ENCODE peak calls at places on chromosomes 5 and 9, in six cellular contexts. One of them, this sample, is unnamed.
A peak's percentile ranks its signal among the peaks of the same experiment; 100 is the strongest.

GRCh38 chr9:128145951-128146351 is 3.3 kb upstream of the LCN2 start:
- DNase-seq in mammary epithelial cell: no peak
- DNase-seq in right atrium auricular region: no peak
- DNase-seq in cardiac muscle cell: no peak
- DNase-seq in heart left ventricle: no peak
- DNase-seq in left ventricle myocardium inferior: no peak
- DNase-seq in this sample: peak; percentile 41

GRCh38 chr5:32123889-32124676 is 50.0 kb downstream of the GOLPH3 start:
- DNase-seq in cardiac muscle cell: no peak
- DNase-seq in heart left ventricle: no peak
- DNase-seq in left ventricle myocardium inferior: no peak
- DNase-seq in mammary epithelial cell: no peak
- DNase-seq in right atrium auricular region: no peak
- DNase-seq in this sample: no peak

GRCh38 chr9:91929331-91929730 is 20.7 kb downstream of the ROR2 start:
- DNase-seq in cardiac muscle cell: no peak
- DNase-seq in right atrium auricular region: no peak
- DNase-seq in left ventricle myocardium inferior: no peak
- DNase-seq in heart left ventricle: no peak
- DNase-seq in mammary epithelial cell: no peak
- DNase-seq in this sample: no peak

GRCh38 chr5:159518361-159518760 is 188.1 kb upstream of the IL12B start:
- DNase-seq in cardiac muscle cell: no peak
- DNase-seq in mammary epithelial cell: no peak
- DNase-seq in left ventricle myocardium inferior: no peak
- DNase-seq in right atrium auricular region: no peak
- DNase-seq in heart left ventricle: no peak
- DNase-seq in this sample: peak; percentile 69

GRCh38 chr5:135323227-135323626 is 75.8 kb downstream of the MACROH2A1 start:
- DNase-seq in left ventricle myocardium inferior: no peak
- DNase-seq in mammary epithelial cell: no peak
- DNase-seq in right atrium auricular region: no peak
- DNase-seq in cardiac muscle cell: no peak
- DNase-seq in heart left ventricle: no peak
- DNase-seq in this sample: no peak

GRCh38 chr5:139760066-139761056 is 35.2 kb upstream of the PSD2 start:
- DNase-seq in mammary epithelial cell: no peak
- DNase-seq in cardiac muscle cell: no peak
- DNase-seq in left ventricle myocardium inferior: no peak
- DNase-seq in heart left ventricle: no peak
- DNase-seq in right atrium auricular region: no peak
- DNase-seq in this sample: no peak

GRCh38 chr9:105510024-105510423 is 47.9 kb upstream of the FKTN start:
- DNase-seq in right atrium auricular region: no peak
- DNase-seq in left ventricle myocardium inferior: no peak
- DNase-seq in cardiac muscle cell: no peak
- DNase-seq in mammary epithelial cell: peak; percentile 81
- DNase-seq in heart left ventricle: no peak
- DNase-seq in this sample: no peak

GRCh38 chr5:80184235-80185023 is 71.4 kb downstream of the SERINC5 start:
- DNase-seq in left ventricle myocardium inferior: no peak
- DNase-seq in cardiac muscle cell: no peak
- DNase-seq in right atrium auricular region: no peak
- DNase-seq in mammary epithelial cell: no peak
- DNase-seq in heart left ventricle: no peak
- DNase-seq in this sample: peak; percentile 73

GRCh38 chr9:27787941-27788340 is 214.7 kb upstream of the C9orf72 start:
- DNase-seq in right atrium auricular region: no peak
- DNase-seq in cardiac muscle cell: no peak
- DNase-seq in heart left ventricle: no peak
- DNase-seq in mammary epithelial cell: peak; percentile 41
- DNase-seq in left ventricle myocardium inferior: no peak
- DNase-seq in this sample: no peak

GRCh38 chr5:80686757-80687156 is 32.0 kb upstream of the DHFR start:
- DNase-seq in heart left ventricle: no peak
- DNase-seq in cardiac muscle cell: no peak
- DNase-seq in left ventricle myocardium inferior: no peak
- DNase-seq in mammary epithelial cell: no peak
- DNase-seq in right atrium auricular region: no peak
- DNase-seq in this sample: no peak

GRCh38 chr9:127608104-127608966 is 3.7 kb upstream of the STXBP1 start:
- DNase-seq in heart left ventricle: peak; percentile 81
- DNase-seq in right atrium auricular region: no peak
- DNase-seq in cardiac muscle cell: peak; percentile 94
- DNase-seq in mammary epithelial cell: peak; percentile 74
- DNase-seq in left ventricle myocardium inferior: peak; percentile 78
- DNase-seq in this sample: peak; percentile 88

GRCh38 chr5:145680169-145680568 is 155.0 kb downstream of the PRELID2 start:
- DNase-seq in mammary epithelial cell: no peak
- DNase-seq in left ventricle myocardium inferior: no peak
- DNase-seq in cardiac muscle cell: no peak
- DNase-seq in heart left ventricle: no peak
- DNase-seq in right atrium auricular region: no peak
- DNase-seq in this sample: no peak

GRCh38 chr9:133054194-133054890 is 7.4 kb upstream of the CEL start:
- DNase-seq in left ventricle myocardium inferior: peak; percentile 79
- DNase-seq in cardiac muscle cell: no peak
- DNase-seq in heart left ventricle: peak; percentile 56
- DNase-seq in right atrium auricular region: no peak
- DNase-seq in mammary epithelial cell: no peak
- DNase-seq in this sample: peak; percentile 35

GRCh38 chr9:137316012-137316981 is 14.2 kb upstream of the NRARP start:
- DNase-seq in heart left ventricle: peak; percentile 56
- DNase-seq in mammary epithelial cell: peak; percentile 32
- DNase-seq in left ventricle myocardium inferior: peak; percentile 68
- DNase-seq in cardiac muscle cell: peak; percentile 87
- DNase-seq in right atrium auricular region: no peak
- DNase-seq in this sample: no peak

GRCh38 chr5:82151622-82152021 is 126.5 kb downstream of the RPS23 start:
- DNase-seq in left ventricle myocardium inferior: no peak
- DNase-seq in mammary epithelial cell: peak; percentile 3
- DNase-seq in right atrium auricular region: no peak
- DNase-seq in cardiac muscle cell: no peak
- DNase-seq in heart left ventricle: no peak
- DNase-seq in this sample: no peak

GRCh38 chr5:132469380-132470372 is 20.9 kb downstream of the IRF1 start:
- DNase-seq in heart left ventricle: peak; percentile 32
- DNase-seq in cardiac muscle cell: no peak
- DNase-seq in mammary epithelial cell: no peak
- DNase-seq in right atrium auricular region: no peak
- DNase-seq in left ventricle myocardium inferior: no peak
- DNase-seq in this sample: no peak

GRCh38 chr5:95035891-95036675 is 248.8 kb downstream of the MCTP1 start:
- DNase-seq in mammary epithelial cell: no peak
- DNase-seq in left ventricle myocardium inferior: no peak
- DNase-seq in cardiac muscle cell: no peak
- DNase-seq in heart left ventricle: no peak
- DNase-seq in right atrium auricular region: no peak
- DNase-seq in this sample: no peak
- H3K4me3 ChIP-seq in mammary epithelial cell: no peak overlapping the region
- H3K4me3 ChIP-seq in left ventricle myocardium inferior: no peak overlapping the region
- H3K4me3 ChIP-seq in cardiac muscle cell: no peak overlapping the region
- H3K4me3 ChIP-seq in heart left ventricle: no peak overlapping the region
- H3K4me3 ChIP-seq in right atrium auricular region: no peak overlapping the region
- H3K4me3 ChIP-seq in this sample: no peak overlapping the region

GRCh38 chr5:38678079-38678478 is 121.6 kb upstream of the LIFR start:
- DNase-seq in cardiac muscle cell: no peak
- DNase-seq in heart left ventricle: no peak
- DNase-seq in mammary epithelial cell: no peak
- DNase-seq in left ventricle myocardium inferior: no peak
- DNase-seq in right atrium auricular region: no peak
- DNase-seq in this sample: no peak
- H3K36me3 ChIP-seq in cardiac muscle cell: no peaks in the 10 kb centered on the region
- H3K36me3 ChIP-seq in heart left ventricle: no peaks in the 10 kb centered on the region
- H3K36me3 ChIP-seq in mammary epithelial cell: no peaks in the 10 kb centered on the region
- H3K36me3 ChIP-seq in left ventricle myocardium inferior: no peaks in the 10 kb centered on the region
- H3K36me3 ChIP-seq in right atrium auricular region: no peaks in the 10 kb centered on the region
- H3K36me3 ChIP-seq in this sample: no peaks in the 10 kb centered on the region

GRCh38 chr5:180625791-180626660 is 23.4 kb downstream of the FLT4 start:
- DNase-seq in right atrium auricular region: no peak
- DNase-seq in mammary epithelial cell: no peak
- DNase-seq in heart left ventricle: no peak
- DNase-seq in cardiac muscle cell: no peak
- DNase-seq in left ventricle myocardium inferior: no peak
- DNase-seq in this sample: no peak

GRCh38 chr5:180625125-180625790 is 24.1 kb downstream of the FLT4 start:
- DNase-seq in heart left ventricle: no peak
- DNase-seq in mammary epithelial cell: no peak
- DNase-seq in left ventricle myocardium inferior: no peak
- DNase-seq in right atrium auricular region: no peak
- DNase-seq in cardiac muscle cell: no peak
- DNase-seq in this sample: no peak

GRCh38 chr5:180627386-180628120 is 21.8 kb downstream of the FLT4 start:
- DNase-seq in left ventricle myocardium inferior: no peak
- DNase-seq in heart left ventricle: no peak
- DNase-seq in mammary epithelial cell: no peak
- DNase-seq in right atrium auricular region: no peak
- DNase-seq in cardiac muscle cell: no peak
- DNase-seq in this sample: no peak

GRCh38 chr5:180628211-180628610 is 21.2 kb downstream of the FLT4 start:
- DNase-seq in heart left ventricle: no peak
- DNase-seq in cardiac muscle cell: no peak
- DNase-seq in right atrium auricular region: no peak
- DNase-seq in mammary epithelial cell: no peak
- DNase-seq in left ventricle myocardium inferior: no peak
- DNase-seq in this sample: no peak

GRCh38 chr5:180626661-180627385 is 22.6 kb downstream of the FLT4 start:
- DNase-seq in mammary epithelial cell: no peak
- DNase-seq in right atrium auricular region: no peak
- DNase-seq in left ventricle myocardium inferior: no peak
- DNase-seq in heart left ventricle: no peak
- DNase-seq in cardiac muscle cell: no peak
- DNase-seq in this sample: no peak
- H3K4me1 ChIP-seq in mammary epithelial cell: no peaks in the 10 kb centered on the region
- H3K4me1 ChIP-seq in right atrium auricular region: no peaks in the 10 kb centered on the region
- H3K4me1 ChIP-seq in left ventricle myocardium inferior: peaks cover 18% of the 10 kb centered on the region
- H3K4me1 ChIP-seq in heart left ventricle: no peaks in the 10 kb centered on the region
- H3K4me1 ChIP-seq in cardiac muscle cell: peaks cover under 1% of the 10 kb centered on the region
- H3K4me1 ChIP-seq in this sample: peaks cover 4% of the 10 kb centered on the region

GRCh38 chr5:169178269-169178668 is 122.7 kb downstream of the SLIT3 start:
- DNase-seq in mammary epithelial cell: no peak
- DNase-seq in cardiac muscle cell: no peak
- DNase-seq in left ventricle myocardium inferior: no peak
- DNase-seq in right atrium auricular region: no peak
- DNase-seq in heart left ventricle: no peak
- DNase-seq in this sample: no peak
- H3K4me3 ChIP-seq in mammary epithelial cell: no peak overlapping the region
- H3K4me3 ChIP-seq in cardiac muscle cell: no peak overlapping the region
- H3K4me3 ChIP-seq in left ventricle myocardium inferior: no peak overlapping the region
- H3K4me3 ChIP-seq in right atrium auricular region: no peak overlapping the region
- H3K4me3 ChIP-seq in heart left ventricle: no peak overlapping the region
- H3K4me3 ChIP-seq in this sample: no peak overlapping the region

GRCh38 chr5:111121926-111122325 is 29.8 kb downstream of the WDR36 start:
- DNase-seq in mammary epithelial cell: peak; percentile 44
- DNase-seq in cardiac muscle cell: no peak
- DNase-seq in right atrium auricular region: no peak
- DNase-seq in heart left ventricle: no peak
- DNase-seq in left ventricle myocardium inferior: no peak
- DNase-seq in this sample: no peak
- H3K36me3 ChIP-seq in mammary epithelial cell: peaks cover 47% of the 10 kb centered on the region
- H3K36me3 ChIP-seq in cardiac muscle cell: peaks cover 77% of the 10 kb centered on the region
- H3K36me3 ChIP-seq in right atrium auricular region: peaks cover 73% of the 10 kb centered on the region
- H3K36me3 ChIP-seq in heart left ventricle: peaks cover 95% of the 10 kb centered on the region
- H3K36me3 ChIP-seq in left ventricle myocardium inferior: peaks cover 97% of the 10 kb centered on the region
- H3K36me3 ChIP-seq in this sample: peaks cover 100% of the 10 kb centered on the region

DNA sequence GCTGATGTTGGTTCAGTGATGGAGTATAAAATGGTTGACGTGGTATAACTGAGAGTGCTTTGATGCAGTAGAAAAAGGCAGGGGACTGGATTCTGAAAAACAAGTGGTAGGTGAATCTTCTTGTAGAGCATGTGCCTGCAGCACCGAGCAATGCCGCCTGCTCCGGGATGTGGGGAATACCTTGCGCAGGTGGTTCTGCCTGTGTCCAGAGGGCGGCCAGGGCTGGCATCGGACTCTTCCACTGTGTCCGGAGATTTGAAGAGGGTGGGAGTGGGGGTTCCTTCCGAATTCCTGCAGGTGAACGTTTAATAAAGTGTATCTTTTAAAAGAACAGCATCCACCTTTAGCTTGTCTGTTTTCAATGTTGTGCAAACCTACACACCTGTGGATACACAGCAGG is 238.0 kb downstream of the FANCC start:
- DNase-seq in heart left ventricle: peak; percentile 25
- DNase-seq in left ventricle myocardium inferior: no peak
- DNase-seq in cardiac muscle cell: no peak
- DNase-seq in right atrium auricular region: no peak
- DNase-seq in mammary epithelial cell: no peak
- DNase-seq in this sample: no peak
- H3K4me1 ChIP-seq in heart left ventricle: peaks cover 54% of the 10 kb centered on the region
- H3K4me1 ChIP-seq in left ventricle myocardium inferior: peaks cover 100% of the 10 kb centered on the region
- H3K4me1 ChIP-seq in cardiac muscle cell: peaks cover 36% of the 10 kb centered on the region
- H3K4me1 ChIP-seq in right atrium auricular region: no peaks in the 10 kb centered on the region
- H3K4me1 ChIP-seq in mammary epithelial cell: no peaks in the 10 kb centered on the region
- H3K4me1 ChIP-seq in this sample: peaks cover 52% of the 10 kb centered on the region

This sample was measured in lower lobe of right lung.